ENCODE peak calls at places on chromosomes 13 and 19, in ten cellular contexts. T is K562; S is small intestine; O is stomach; A is CD8-positive, alpha-beta memory T cell; C is uterus; Q is mucosa of descending colon; Y is colonic mucosa; F is A549; U is breast epithelium. D is an unnamed sample.

GRCh38 chr13:114015608-114016295 is 41.9 kb upstream of the C13orf46 start:
- DNase-seq in T (no peak), S (peak; percentile 24), O (peak; percentile 64), A (no peak), C (no peak), Q (peak; percentile 34), Y (peak; percentile 41), F (no peak), U (peak; percentile 48), D (no peak)

GRCh38 chr13:27978301-27978968 is 9.3 kb upstream of the CDX2 start:
- DNase-seq in T (no peak), S (peak; percentile 91), O (no peak), A (no peak), C (no peak), Q (peak; percentile 89), Y (peak; percentile 73), F (no peak), U (no peak), D (peak; percentile 81)

GRCh38 chr13:110985570-110985969 is 70.7 kb upstream of the ANKRD10 start:
- DNase-seq in T (no peak), S (no peak), O (no peak), A (no peak), C (no peak), Q (no peak), Y (no peak), F (no peak), U (no peak), D (no peak)

GRCh38 chr13:46149272-46150133 is 32.5 kb downstream of the LCP1 start:
- DNase-seq in T (no peak), S (no peak), O (no peak), A (no peak), C (no peak), Q (no peak), Y (no peak), F (no peak), U (no peak), D (no peak)

GRCh38 chr13:102993348-102993747 is 72.9 kb downstream of the SLC10A2 start:
- DNase-seq in T (no peak), S (no peak), O (no peak), A (no peak), C (no peak), Q (no peak), Y (no peak), F (no peak), U (no peak), D (no peak)

GRCh38 chr13:85497652-85498051 is 301.6 kb downstream of the SLITRK6 start:
- DNase-seq in T (no peak), S (no peak), O (no peak), A (no peak), C (no peak), Q (no peak), Y (no peak), F (peak; percentile 48), U (no peak), D (no peak)

GRCh38 chr19:16585808-16586476 is 13.7 kb upstream of the SLC35E1 start:
- DNase-seq in T (no peak), S (no peak), O (no peak), A (no peak), C (no peak), Q (peak; percentile 52), Y (peak; percentile 39), F (no peak), U (no peak), D (no peak)

GRCh38 chr19:38362076-38362945 is 12.1 kb upstream of the PSMD8 start:
- DNase-seq in T (peak; percentile 92), S (peak; percentile 66), O (peak; percentile 91), A (peak; percentile 76), C (peak; percentile 68), Q (peak; percentile 89), Y (peak; percentile 95), F (peak; percentile 92), U (peak; percentile 81), D (peak; percentile 84)

GRCh38 chr13:80338781-80339577 is 1.9 kb downstream of the SPRY2 start:
- DNase-seq in T (peak; percentile 63), S (peak; percentile 55), O (peak; percentile 61), A (no peak), C (peak; percentile 66), Q (peak; percentile 68), Y (peak; percentile 62), F (peak; percentile 61), U (peak; percentile 79), D (peak; percentile 90)

GRCh38 chr13:51614350-51614786 is 30.1 kb downstream of the WDFY2 start:
- DNase-seq in T (no peak), S (peak; percentile 37), O (no peak), A (peak; percentile 50), C (no peak), Q (peak; percentile 27), Y (no peak), F (no peak), U (peak; percentile 33), D (no peak)

GRCh38 chr13:101523154-101523669 is 70.7 kb downstream of the ITGBL1 start:
- DNase-seq in T (no peak), S (no peak), O (no peak), A (no peak), C (no peak), Q (no peak), Y (no peak), F (no peak), U (peak; percentile 26), D (no peak)

GRCh38 chr13:85582890-85583289 is 216.3 kb downstream of the SLITRK6 start:
- DNase-seq in T (no peak), S (no peak), O (no peak), A (no peak), C (no peak), Q (no peak), Y (no peak), F (no peak), U (no peak), D (no peak)

GRCh38 chr13:53012707-53013106 is 15.9 kb upstream of the OLFM4 start:
- DNase-seq in T (no peak), S (no peak), O (no peak), A (no peak), C (no peak), Q (no peak), Y (no peak), F (no peak), U (no peak), D (no peak)

GRCh38 chr19:44585371-44586141 is 27.8 kb upstream of the IGSF23 start:
- DNase-seq in T (no peak), S (peak; percentile 42), O (no peak), A (no peak), C (no peak), Q (peak; percentile 3), Y (no peak), F (peak; percentile 59), U (no peak), D (no peak)

DNA sequence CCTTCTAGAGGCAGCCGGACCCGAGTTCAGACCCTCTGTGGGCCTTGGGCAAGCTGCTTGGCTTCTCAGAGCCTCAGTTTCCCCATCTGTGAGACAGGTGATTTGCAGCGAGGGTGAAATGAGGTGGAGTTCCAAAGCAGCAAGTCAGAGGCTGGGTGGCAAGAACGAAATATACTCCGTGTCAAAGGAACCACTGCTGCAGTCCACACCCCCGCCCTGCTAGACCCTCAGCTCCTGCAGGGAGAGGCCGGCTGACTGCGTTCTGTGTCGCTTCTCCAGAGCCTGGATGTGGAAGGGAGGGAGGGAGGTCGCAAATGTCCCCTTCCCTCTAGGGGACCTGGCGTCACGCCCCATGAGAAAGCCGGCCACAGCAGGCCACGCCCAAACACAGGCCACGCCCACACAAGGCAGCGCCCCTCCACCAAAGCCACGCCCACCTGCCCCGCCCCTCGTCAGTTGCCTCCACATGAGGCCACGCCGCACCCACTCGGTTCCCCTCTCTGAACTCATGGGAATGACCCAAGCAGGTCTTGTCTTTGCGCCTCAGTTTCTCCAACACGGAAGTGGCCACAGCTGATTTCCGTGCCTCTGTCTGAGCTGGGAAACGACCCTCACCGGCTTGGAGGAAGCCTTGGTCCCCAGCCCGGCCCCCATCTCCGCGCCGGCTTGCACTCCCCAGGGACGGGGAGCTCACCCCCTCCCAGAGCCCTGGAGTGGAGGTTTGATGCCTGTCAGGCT is 38.3 kb upstream of the TCF3 start:
- DNase-seq in T (peak; percentile 91), S (peak; percentile 46), O (peak; percentile 59), A (peak; percentile 62), C (no peak), Q (peak; percentile 61), Y (peak; percentile 64), F (no peak), U (no peak), D (peak; percentile 50)
- H3K4me3 ChIP-seq in T (peak overlapping the region; percentile 29), S (no peak overlapping the region), O (no peak overlapping the region), A (no peak overlapping the region), C (no peak overlapping the region), Q (no peak overlapping the region), Y (no peak overlapping the region), F (no peak overlapping the region), U (no peak overlapping the region), D (no peak overlapping the region)

DNA sequence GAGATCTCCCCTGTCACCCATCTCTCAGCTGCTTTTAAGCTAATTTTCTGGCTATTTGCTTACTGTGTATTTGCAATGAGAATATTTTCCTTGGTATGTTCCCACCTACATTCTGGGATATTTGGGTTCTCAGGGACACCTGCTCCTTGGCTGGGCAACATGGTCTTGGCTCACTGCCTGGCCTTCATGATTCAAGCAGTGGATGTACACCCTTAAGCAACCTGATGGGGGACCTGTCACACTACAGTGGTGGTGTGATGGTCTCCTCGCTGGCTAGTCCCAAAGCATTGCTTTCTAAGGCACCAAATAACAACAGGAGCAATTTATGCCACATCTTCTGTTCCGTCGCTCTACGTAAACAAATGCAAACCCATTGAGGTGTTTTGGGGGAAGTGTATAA is 35.3 kb upstream of the RFC3 start:
- DNase-seq in T (no peak), S (no peak), O (no peak), A (no peak), C (no peak), Q (no peak), Y (no peak), F (no peak), U (no peak), D (no peak)
- H3K4me1 ChIP-seq in T (no peaks in the 10 kb centered on the region), S (peaks cover 4% of the 10 kb centered on the region), O (no peaks in the 10 kb centered on the region), A (peaks cover 7% of the 10 kb centered on the region), C (no peaks in the 10 kb centered on the region), Q (no peaks in the 10 kb centered on the region), Y (no peaks in the 10 kb centered on the region), F (no peaks in the 10 kb centered on the region), U (no peaks in the 10 kb centered on the region), D (peaks cover 3% of the 10 kb centered on the region)

DNA sequence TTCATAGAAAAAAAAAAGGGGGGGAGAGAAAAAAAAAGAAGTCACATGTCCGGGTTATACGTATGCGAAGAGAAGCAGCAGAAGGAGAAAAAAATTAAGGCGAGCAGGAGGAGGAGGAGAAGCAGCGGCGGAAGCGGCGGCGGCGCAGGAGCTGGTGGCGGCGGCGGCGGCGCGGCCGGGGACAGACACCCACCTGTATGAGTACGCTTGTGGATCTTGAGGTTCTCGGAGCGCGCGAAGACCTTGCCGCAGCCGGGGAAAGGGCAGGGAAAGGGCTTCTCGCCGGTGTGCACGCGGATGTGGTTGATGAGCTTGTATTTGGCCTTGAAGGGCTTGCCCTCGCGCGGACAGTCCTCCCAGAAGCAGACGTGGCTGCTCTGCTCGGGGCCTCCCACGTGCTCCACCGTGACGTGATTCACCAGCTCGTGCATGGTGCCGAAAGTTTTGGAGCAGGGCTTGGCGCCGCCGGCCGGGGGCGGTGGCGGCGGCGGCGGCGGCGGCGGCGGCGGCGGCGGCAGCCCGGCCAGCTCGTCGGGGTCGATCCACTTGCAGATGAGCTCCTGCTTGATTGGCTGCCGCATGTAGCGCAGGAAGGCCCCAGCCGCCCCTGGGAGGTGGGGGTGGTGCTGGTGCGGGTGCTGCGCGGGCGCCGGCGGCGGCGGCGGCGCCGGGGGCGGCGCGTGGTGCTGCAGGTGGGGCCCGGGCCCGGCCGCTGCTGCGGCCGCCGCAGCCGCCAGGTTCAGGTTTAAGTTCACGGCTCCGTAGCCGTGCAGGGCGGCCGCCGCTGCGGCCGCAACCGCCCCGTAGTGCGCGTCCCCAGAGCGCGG is 1.4 kb downstream of the ZIC5 start:
- DNase-seq in T (peak; percentile 82), S (no peak), O (no peak), A (no peak), C (no peak), Q (no peak), Y (peak; percentile 21), F (peak; percentile 83), U (no peak), D (no peak)
- H3K4me3 ChIP-seq in T (peak overlapping the region; percentile 56), S (no peak overlapping the region), O (peak overlapping the region; percentile 51), A (peak overlapping the region; percentile 18), C (no peak overlapping the region), Q (no peak overlapping the region), Y (peak overlapping the region; percentile 19), F (peak overlapping the region; percentile 95), U (peak overlapping the region; percentile 39), D (peak overlapping the region; percentile 29)

GRCh38 chr13:44273216-44273615 is 100.4 kb upstream of the SERP2 start:
- DNase-seq in T (no peak), S (no peak), O (no peak), A (no peak), C (no peak), Q (no peak), Y (no peak), F (no peak), U (no peak), D (no peak)
- H3K4me1 ChIP-seq in T (no peaks in the 10 kb centered on the region), S (peaks cover 11% of the 10 kb centered on the region), O (peaks cover 37% of the 10 kb centered on the region), A (peaks cover 26% of the 10 kb centered on the region), C (peaks cover 13% of the 10 kb centered on the region), Q (peaks cover 3% of the 10 kb centered on the region), Y (no peaks in the 10 kb centered on the region), F (peaks cover 34% of the 10 kb centered on the region), U (no peaks in the 10 kb centered on the region), D (peaks cover 37% of the 10 kb centered on the region)